ENCODE peak calls at places on chromosomes 4 and X, in nine cellular contexts. One of them, this sample, is unnamed.

GRCh38 chrX:19627533-19627932 is 112.2 kb upstream of the MAP3K15 start:
- DNase-seq in ascending aorta: no peak
- DNase-seq in psoas muscle: no peak
- DNase-seq in CD8-positive, alpha-beta memory T cell: peak; percentile 6
- DNase-seq in colonic mucosa: no peak
- DNase-seq in A673: no peak
- DNase-seq in foreskin fibroblast: peak; percentile 25
- DNase-seq in cardiac muscle cell: no peak
- DNase-seq in upper lobe of left lung: no peak
- DNase-seq in this sample: no peak

GRCh38 chr4:166252487-166253402 is 379.7 kb downstream of the TLL1 start:
- DNase-seq in A673: peak; percentile 44
- DNase-seq in cardiac muscle cell: peak; percentile 38
- DNase-seq in foreskin fibroblast: peak; percentile 45
- DNase-seq in ascending aorta: no peak
- DNase-seq in psoas muscle: no peak
- DNase-seq in colonic mucosa: no peak
- DNase-seq in upper lobe of left lung: no peak
- DNase-seq in CD8-positive, alpha-beta memory T cell: no peak
- DNase-seq in this sample: peak; percentile 57

GRCh38 chr4:162865102-162865501 is 301.6 kb downstream of the NAF1 start:
- DNase-seq in psoas muscle: no peak
- DNase-seq in ascending aorta: no peak
- DNase-seq in upper lobe of left lung: no peak
- DNase-seq in cardiac muscle cell: no peak
- DNase-seq in colonic mucosa: no peak
- DNase-seq in A673: no peak
- DNase-seq in foreskin fibroblast: no peak
- DNase-seq in CD8-positive, alpha-beta memory T cell: no peak
- DNase-seq in this sample: no peak

GRCh38 chr4:3613980-3614730 is 81.9 kb upstream of the LRPAP1 start:
- DNase-seq in psoas muscle: no peak
- DNase-seq in colonic mucosa: no peak
- DNase-seq in ascending aorta: no peak
- DNase-seq in cardiac muscle cell: peak; percentile 20
- DNase-seq in upper lobe of left lung: peak; percentile 72
- DNase-seq in A673: no peak
- DNase-seq in CD8-positive, alpha-beta memory T cell: no peak
- DNase-seq in foreskin fibroblast: no peak
- DNase-seq in this sample: no peak

GRCh38 chr4:18051281-18051680 is 29.7 kb upstream of the LCORL start:
- DNase-seq in foreskin fibroblast: peak; percentile 90
- DNase-seq in A673: no peak
- DNase-seq in ascending aorta: no peak
- DNase-seq in upper lobe of left lung: no peak
- DNase-seq in colonic mucosa: no peak
- DNase-seq in psoas muscle: no peak
- DNase-seq in CD8-positive, alpha-beta memory T cell: no peak
- DNase-seq in cardiac muscle cell: no peak
- DNase-seq in this sample: no peak

GRCh38 chr4:140300271-140300970 is 73.0 kb upstream of the SCOC start:
- DNase-seq in CD8-positive, alpha-beta memory T cell: no peak
- DNase-seq in upper lobe of left lung: no peak
- DNase-seq in psoas muscle: no peak
- DNase-seq in cardiac muscle cell: peak; percentile 62
- DNase-seq in colonic mucosa: no peak
- DNase-seq in A673: peak; percentile 15
- DNase-seq in ascending aorta: no peak
- DNase-seq in foreskin fibroblast: peak; percentile 91
- DNase-seq in this sample: no peak

GRCh38 chrX:44352739-44353138 is 9.3 kb upstream of the EFHC2 start:
- DNase-seq in CD8-positive, alpha-beta memory T cell: no peak
- DNase-seq in colonic mucosa: no peak
- DNase-seq in upper lobe of left lung: no peak
- DNase-seq in A673: no peak
- DNase-seq in ascending aorta: no peak
- DNase-seq in cardiac muscle cell: peak; percentile 25
- DNase-seq in foreskin fibroblast: peak; percentile 19
- DNase-seq in psoas muscle: no peak
- DNase-seq in this sample: no peak

GRCh38 chr4:59612235-59612634 is 1587.9 kb upstream of the ADGRL3 start:
- DNase-seq in foreskin fibroblast: peak; percentile 88
- DNase-seq in CD8-positive, alpha-beta memory T cell: no peak
- DNase-seq in A673: no peak
- DNase-seq in psoas muscle: no peak
- DNase-seq in ascending aorta: no peak
- DNase-seq in cardiac muscle cell: peak; percentile 64
- DNase-seq in upper lobe of left lung: no peak
- DNase-seq in colonic mucosa: no peak
- DNase-seq in this sample: no peak

GRCh38 chrX:650801-651200 is 20.2 kb downstream of the SHOX start:
- DNase-seq in colonic mucosa: no peak
- DNase-seq in upper lobe of left lung: no peak
- DNase-seq in CD8-positive, alpha-beta memory T cell: no peak
- DNase-seq in foreskin fibroblast: peak; percentile 39
- DNase-seq in cardiac muscle cell: no peak
- DNase-seq in ascending aorta: no peak
- DNase-seq in psoas muscle: no peak
- DNase-seq in A673: no peak
- DNase-seq in this sample: no peak

GRCh38 chr4:82818974-82819662 is 20.5 kb upstream of the SCD5 start:
- DNase-seq in colonic mucosa: no peak
- DNase-seq in CD8-positive, alpha-beta memory T cell: no peak
- DNase-seq in A673: peak; percentile 11
- DNase-seq in cardiac muscle cell: no peak
- DNase-seq in upper lobe of left lung: no peak
- DNase-seq in ascending aorta: no peak
- DNase-seq in foreskin fibroblast: no peak
- DNase-seq in psoas muscle: no peak
- DNase-seq in this sample: no peak

GRCh38 chrX:13691845-13692334 is 3.0 kb downstream of the RAB9A start:
- DNase-seq in psoas muscle: no peak
- DNase-seq in cardiac muscle cell: no peak
- DNase-seq in upper lobe of left lung: no peak
- DNase-seq in ascending aorta: no peak
- DNase-seq in colonic mucosa: no peak
- DNase-seq in CD8-positive, alpha-beta memory T cell: peak; percentile 11
- DNase-seq in foreskin fibroblast: no peak
- DNase-seq in A673: no peak
- DNase-seq in this sample: no peak

GRCh38 chr4:119299221-119300071 is 22.5 kb downstream of the FABP2 start:
- DNase-seq in upper lobe of left lung: no peak
- DNase-seq in CD8-positive, alpha-beta memory T cell: peak; percentile 2
- DNase-seq in A673: peak; percentile 3
- DNase-seq in foreskin fibroblast: peak; percentile 54
- DNase-seq in psoas muscle: no peak
- DNase-seq in colonic mucosa: peak; percentile 37
- DNase-seq in ascending aorta: no peak
- DNase-seq in cardiac muscle cell: peak; percentile 31
- DNase-seq in this sample: no peak

GRCh38 chr4:183797445-183798248 is 107.5 kb upstream of the STOX2 start:
- DNase-seq in cardiac muscle cell: peak; percentile 29
- DNase-seq in upper lobe of left lung: peak; percentile 92
- DNase-seq in A673: no peak
- DNase-seq in CD8-positive, alpha-beta memory T cell: no peak
- DNase-seq in foreskin fibroblast: peak; percentile 45
- DNase-seq in ascending aorta: no peak
- DNase-seq in psoas muscle: peak; percentile 60
- DNase-seq in colonic mucosa: peak; percentile 28
- DNase-seq in this sample: peak; percentile 73

GRCh38 chrX:39112143-39112542 is 310.9 kb downstream of the MID1IP1 start:
- DNase-seq in upper lobe of left lung: no peak
- DNase-seq in foreskin fibroblast: peak; percentile 18
- DNase-seq in A673: no peak
- DNase-seq in colonic mucosa: no peak
- DNase-seq in cardiac muscle cell: peak; percentile 1
- DNase-seq in CD8-positive, alpha-beta memory T cell: no peak
- DNase-seq in psoas muscle: no peak
- DNase-seq in ascending aorta: no peak
- DNase-seq in this sample: no peak

GRCh38 chrX:112654871-112655270 is 24.9 kb downstream of the LHFPL1 start:
- DNase-seq in CD8-positive, alpha-beta memory T cell: no peak
- DNase-seq in A673: no peak
- DNase-seq in foreskin fibroblast: no peak
- DNase-seq in upper lobe of left lung: no peak
- DNase-seq in ascending aorta: no peak
- DNase-seq in psoas muscle: no peak
- DNase-seq in cardiac muscle cell: peak; percentile 38
- DNase-seq in colonic mucosa: no peak
- DNase-seq in this sample: no peak

GRCh38 chr4:113116414-113117345 is 67.2 kb downstream of the ANK2 start:
- DNase-seq in cardiac muscle cell: peak; percentile 3
- DNase-seq in ascending aorta: no peak
- DNase-seq in foreskin fibroblast: no peak
- DNase-seq in upper lobe of left lung: no peak
- DNase-seq in CD8-positive, alpha-beta memory T cell: no peak
- DNase-seq in psoas muscle: no peak
- DNase-seq in A673: no peak
- DNase-seq in colonic mucosa: no peak
- DNase-seq in this sample: peak; percentile 39

GRCh38 chrX:11474021-11474420 is 180.8 kb downstream of the AMELX start:
- DNase-seq in foreskin fibroblast: no peak
- DNase-seq in A673: no peak
- DNase-seq in CD8-positive, alpha-beta memory T cell: no peak
- DNase-seq in upper lobe of left lung: no peak
- DNase-seq in psoas muscle: no peak
- DNase-seq in cardiac muscle cell: no peak
- DNase-seq in ascending aorta: no peak
- DNase-seq in colonic mucosa: no peak
- DNase-seq in this sample: no peak
- H3K4me3 ChIP-seq in foreskin fibroblast: no peak overlapping the region
- H3K4me3 ChIP-seq in A673: no peak overlapping the region
- H3K4me3 ChIP-seq in CD8-positive, alpha-beta memory T cell: no peak overlapping the region
- H3K4me3 ChIP-seq in upper lobe of left lung: no peak overlapping the region
- H3K4me3 ChIP-seq in psoas muscle: no peak overlapping the region
- H3K4me3 ChIP-seq in cardiac muscle cell: no peak overlapping the region
- H3K4me3 ChIP-seq in ascending aorta: no peak overlapping the region
- H3K4me3 ChIP-seq in colonic mucosa: no peak overlapping the region
- H3K4me3 ChIP-seq in this sample: no peak overlapping the region

GRCh38 chr4:688695-689497 is at the start of gene SLC49A3:
- DNase-seq in ascending aorta: no peak
- DNase-seq in cardiac muscle cell: peak; percentile 30
- DNase-seq in colonic mucosa: no peak
- DNase-seq in CD8-positive, alpha-beta memory T cell: no peak
- DNase-seq in A673: no peak
- DNase-seq in upper lobe of left lung: peak; percentile 90
- DNase-seq in foreskin fibroblast: no peak
- DNase-seq in psoas muscle: peak; percentile 61
- DNase-seq in this sample: peak; percentile 45

GRCh38 chr4:686371-687040 is 2.4 kb downstream of the SLC49A3 start:
- DNase-seq in upper lobe of left lung: peak; percentile 79
- DNase-seq in foreskin fibroblast: no peak
- DNase-seq in CD8-positive, alpha-beta memory T cell: no peak
- DNase-seq in cardiac muscle cell: no peak
- DNase-seq in A673: no peak
- DNase-seq in psoas muscle: peak; percentile 65
- DNase-seq in ascending aorta: no peak
- DNase-seq in colonic mucosa: no peak
- DNase-seq in this sample: no peak

GRCh38 chr4:687975-688694 is 816 bp downstream of the SLC49A3 start:
- DNase-seq in foreskin fibroblast: no peak
- DNase-seq in A673: no peak
- DNase-seq in cardiac muscle cell: no peak
- DNase-seq in CD8-positive, alpha-beta memory T cell: no peak
- DNase-seq in psoas muscle: peak; percentile 62
- DNase-seq in ascending aorta: no peak
- DNase-seq in colonic mucosa: no peak
- DNase-seq in upper lobe of left lung: peak; percentile 78
- DNase-seq in this sample: no peak

GRCh38 chr4:687048-687974 is 1.6 kb downstream of the SLC49A3 start:
- DNase-seq in A673: no peak
- DNase-seq in CD8-positive, alpha-beta memory T cell: no peak
- DNase-seq in psoas muscle: peak; percentile 97
- DNase-seq in cardiac muscle cell: peak; percentile 89
- DNase-seq in upper lobe of left lung: peak; percentile 89
- DNase-seq in ascending aorta: peak; percentile 91
- DNase-seq in colonic mucosa: peak; percentile 92
- DNase-seq in foreskin fibroblast: peak; percentile 96
- DNase-seq in this sample: no peak

GRCh38 chr4:689498-690122 is 659 bp upstream of the SLC49A3 start:
- DNase-seq in upper lobe of left lung: peak; percentile 49
- DNase-seq in CD8-positive, alpha-beta memory T cell: no peak
- DNase-seq in colonic mucosa: no peak
- DNase-seq in A673: no peak
- DNase-seq in ascending aorta: no peak
- DNase-seq in cardiac muscle cell: no peak
- DNase-seq in foreskin fibroblast: no peak
- DNase-seq in psoas muscle: no peak
- DNase-seq in this sample: no peak
- H3K4me3 ChIP-seq in upper lobe of left lung: peak overlapping the region; percentile 60
- H3K4me3 ChIP-seq in CD8-positive, alpha-beta memory T cell: no peak overlapping the region
- H3K4me3 ChIP-seq in colonic mucosa: peak overlapping the region; percentile 41
- H3K4me3 ChIP-seq in A673: no peak overlapping the region
- H3K4me3 ChIP-seq in ascending aorta: peak overlapping the region; percentile 47
- H3K4me3 ChIP-seq in cardiac muscle cell: no peak overlapping the region
- H3K4me3 ChIP-seq in foreskin fibroblast: peak overlapping the region; percentile 34
- H3K4me3 ChIP-seq in psoas muscle: peak overlapping the region; percentile 66
- H3K4me3 ChIP-seq in this sample: peak overlapping the region; percentile 39

GRCh38 chr4:186486172-186486571 is 69.2 kb downstream of the MTNR1A start:
- DNase-seq in ascending aorta: no peak
- DNase-seq in cardiac muscle cell: peak; percentile 20
- DNase-seq in CD8-positive, alpha-beta memory T cell: no peak
- DNase-seq in A673: no peak
- DNase-seq in upper lobe of left lung: peak; percentile 66
- DNase-seq in psoas muscle: no peak
- DNase-seq in foreskin fibroblast: no peak
- DNase-seq in colonic mucosa: no peak
- DNase-seq in this sample: peak; percentile 21
- H3K4me3 ChIP-seq in ascending aorta: peak overlapping the region; percentile 27
- H3K4me3 ChIP-seq in cardiac muscle cell: no peak overlapping the region
- H3K4me3 ChIP-seq in CD8-positive, alpha-beta memory T cell: no peak overlapping the region
- H3K4me3 ChIP-seq in A673: no peak overlapping the region
- H3K4me3 ChIP-seq in upper lobe of left lung: no peak overlapping the region
- H3K4me3 ChIP-seq in psoas muscle: no peak overlapping the region
- H3K4me3 ChIP-seq in foreskin fibroblast: no peak overlapping the region
- H3K4me3 ChIP-seq in colonic mucosa: no peak overlapping the region
- H3K4me3 ChIP-seq in this sample: no peak overlapping the region

GRCh38 chrX:141902366-141902765 is 1.3 kb upstream of the MAGEC1 start:
- DNase-seq in upper lobe of left lung: no peak
- DNase-seq in CD8-positive, alpha-beta memory T cell: no peak
- DNase-seq in cardiac muscle cell: no peak
- DNase-seq in colonic mucosa: no peak
- DNase-seq in ascending aorta: no peak
- DNase-seq in foreskin fibroblast: no peak
- DNase-seq in A673: no peak
- DNase-seq in psoas muscle: no peak
- DNase-seq in this sample: no peak

GRCh38 chrX:141903400-141904155 is at the start of gene MAGEC1:
- DNase-seq in colonic mucosa: no peak
- DNase-seq in cardiac muscle cell: no peak
- DNase-seq in A673: no peak
- DNase-seq in CD8-positive, alpha-beta memory T cell: no peak
- DNase-seq in foreskin fibroblast: no peak
- DNase-seq in psoas muscle: no peak
- DNase-seq in upper lobe of left lung: peak; percentile 18
- DNase-seq in ascending aorta: no peak
- DNase-seq in this sample: no peak

DNA sequence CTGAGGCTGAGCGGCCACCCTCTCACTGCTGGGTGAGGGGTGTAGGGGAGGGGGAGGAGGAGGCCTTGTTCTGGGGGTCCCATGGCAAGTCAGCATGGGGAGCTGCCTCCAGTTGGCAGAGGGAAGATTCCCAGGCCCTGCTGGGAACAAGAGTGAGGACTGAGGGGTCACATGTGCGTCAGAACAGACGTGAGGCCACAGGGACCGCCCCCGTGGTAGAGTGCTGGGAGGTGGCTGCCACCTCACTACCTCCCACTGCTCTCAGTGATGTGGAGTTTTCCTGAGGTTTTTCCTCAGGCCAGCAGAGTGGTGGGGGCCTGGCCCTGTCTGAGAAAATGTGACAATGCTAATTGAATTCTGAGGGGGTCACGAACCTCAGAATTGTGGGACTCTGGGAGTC is 568 bp downstream of the MAGEC1 start:
- DNase-seq in ascending aorta: no peak
- DNase-seq in foreskin fibroblast: no peak
- DNase-seq in A673: no peak
- DNase-seq in psoas muscle: no peak
- DNase-seq in cardiac muscle cell: no peak
- DNase-seq in CD8-positive, alpha-beta memory T cell: no peak
- DNase-seq in colonic mucosa: no peak
- DNase-seq in upper lobe of left lung: peak; percentile 10
- DNase-seq in this sample: no peak
- H3K4me3 ChIP-seq in ascending aorta: no peak overlapping the region
- H3K4me3 ChIP-seq in foreskin fibroblast: no peak overlapping the region
- H3K4me3 ChIP-seq in A673: no peak overlapping the region
- H3K4me3 ChIP-seq in psoas muscle: no peak overlapping the region
- H3K4me3 ChIP-seq in cardiac muscle cell: no peak overlapping the region
- H3K4me3 ChIP-seq in CD8-positive, alpha-beta memory T cell: no peak overlapping the region
- H3K4me3 ChIP-seq in colonic mucosa: no peak overlapping the region
- H3K4me3 ChIP-seq in upper lobe of left lung: no peak overlapping the region
- H3K4me3 ChIP-seq in this sample: no peak overlapping the region